ENCODE peak calls at places on chromosomes 6 and 20, in four cellular contexts. Y is tibial nerve, W is Peyer's patch, Q is lung. P is an unnamed sample.
A peak's percentile ranks its signal among the peaks of the same experiment; 100 is the strongest.

GRCh38 chr20:13784893-13785715 is at the start of the genes ESF1 and NDUFAF5:
- DNase-seq in Y (peak; percentile 96), W (peak; percentile 96), Q (peak; percentile 95), P (peak; percentile 92)

GRCh38 chr6:157665172-157665571 is 157.9 kb upstream of the SNX9 start:
- DNase-seq in Y (no peak), W (no peak), Q (no peak), P (no peak)

GRCh38 chr20:63969851-63970713 is at the start of gene ZNF512B:
- DNase-seq in Y (no peak), W (no peak), Q (peak; percentile 70), P (peak; percentile 71)

GRCh38 chr6:33707771-33708170 is 3.7 kb downstream of the UQCC2 start:
- DNase-seq in Y (no peak), W (no peak), Q (no peak), P (no peak)

GRCh38 chr6:42251911-42252637 is 34.4 kb upstream of the MRPS10 start:
- DNase-seq in Y (peak; percentile 69), W (no peak), Q (peak; percentile 41), P (peak; percentile 83)

GRCh38 chr6:114090626-114091025 is 119.7 kb upstream of the HDAC2 start:
- DNase-seq in Y (no peak), W (no peak), Q (no peak), P (no peak)

GRCh38 chr6:113464536-113464935 is 392.6 kb upstream of the MARCKS start:
- DNase-seq in Y (no peak), W (no peak), Q (no peak), P (no peak)

GRCh38 chr20:44730441-44730840 is 15.2 kb upstream of the KCNK15 start:
- DNase-seq in Y (no peak), W (no peak), Q (no peak), P (no peak)

GRCh38 chr6:14431375-14432330 is 314.1 kb downstream of the CD83 start:
- DNase-seq in Y (no peak), W (no peak), Q (no peak), P (no peak)

GRCh38 chr6:149440735-149441662 is 40.9 kb downstream of the SUMO4 start:
- DNase-seq in Y (no peak), W (no peak), Q (no peak), P (no peak)

GRCh38 chr6:140441256-140441655 is 1066.8 kb upstream of the CITED2 start:
- DNase-seq in Y (peak; percentile 44), W (no peak), Q (peak; percentile 53), P (peak; percentile 79)

GRCh38 chr6:170110201-170111140 is 180.4 kb downstream of the DLL1 start:
- DNase-seq in Y (no peak), W (peak; percentile 11), Q (no peak), P (no peak)

GRCh38 chr6:69795469-69796080 is 1.2 kb downstream of the LMBRD1 start:
- DNase-seq in Y (no peak), W (no peak), Q (no peak), P (no peak)

GRCh38 chr6:21494505-21494904 is 99.0 kb upstream of the SOX4 start:
- DNase-seq in Y (no peak), W (no peak), Q (no peak), P (no peak)

GRCh38 chr6:169263836-169264608 is 10.4 kb upstream of the THBS2 start:
- DNase-seq in Y (no peak), W (no peak), Q (no peak), P (peak; percentile 59)

GRCh38 chr20:58888521-58889333 is 36.2 kb downstream of the GNAS start:
- DNase-seq in Y (peak; percentile 69), W (peak; percentile 79), Q (peak; percentile 76), P (peak; percentile 83)

GRCh38 chr6:158680441-158680840 is 30.6 kb downstream of the SYTL3 start:
- DNase-seq in Y (no peak), W (no peak), Q (no peak), P (no peak)

GRCh38 chr6:104003803-104004516 is 855.8 kb downstream of the HACE1 start:
- DNase-seq in Y (no peak), W (no peak), Q (no peak), P (no peak)

GRCh38 chr6:31079656-31080261 is 32.6 kb downstream of the C6orf15 start:
- DNase-seq in Y (peak; percentile 85), W (peak; percentile 72), Q (peak; percentile 65), P (peak; percentile 40)

GRCh38 chr6:134753001-134753400 is 196.9 kb downstream of the ALDH8A1 start:
- DNase-seq in Y (no peak), W (no peak), Q (no peak), P (no peak)

GRCh38 chr6:109490708-109491107 is 7.7 kb upstream of the ZBTB24 start:
- DNase-seq in Y (no peak), W (no peak), Q (no peak), P (no peak)

GRCh38 chr20:63657260-63657936 is 714 bp upstream of the RTEL1 start:
- DNase-seq in Y (no peak), W (no peak), Q (no peak), P (no peak)

GRCh38 chr20:43586641-43587040 is 4.1 kb upstream of the IFT52 start:
- DNase-seq in Y (no peak), W (no peak), Q (no peak), P (no peak)

DNA sequence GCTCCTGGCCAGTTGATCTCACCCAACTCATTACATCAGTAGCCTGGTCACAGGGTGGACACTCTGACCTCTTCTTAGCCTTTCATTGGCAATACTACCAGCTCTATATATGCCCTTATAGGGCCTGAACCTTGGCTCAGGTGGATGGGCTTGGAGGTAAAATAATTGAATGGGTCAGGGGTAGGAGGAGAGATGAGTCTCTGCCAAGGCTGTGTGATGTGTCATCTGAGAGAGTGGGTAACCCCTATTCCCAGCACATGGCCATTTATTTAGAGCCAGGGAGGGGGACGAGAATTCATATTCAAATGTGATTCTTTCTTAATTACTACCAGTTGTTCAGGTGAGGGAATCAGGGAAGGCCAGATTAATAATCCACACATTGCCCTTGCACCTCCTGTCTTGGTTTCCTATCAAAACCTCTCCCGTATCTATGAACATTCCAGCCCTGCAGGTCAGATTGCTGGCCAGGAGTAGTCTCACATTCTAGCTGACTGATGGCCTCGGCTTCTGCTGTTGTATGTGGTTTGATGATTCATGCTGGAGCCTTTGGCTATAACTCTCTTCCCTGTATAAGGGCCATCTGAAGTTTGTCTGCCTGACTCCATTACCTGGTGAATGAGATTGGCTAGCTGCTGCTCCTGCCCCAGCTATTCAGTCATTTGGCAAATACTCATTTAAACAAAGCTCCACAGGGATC is 13.4 kb downstream of the C20orf173 start:
- DNase-seq in Y (no peak), W (no peak), Q (no peak), P (no peak)
- H3K4me3 ChIP-seq in Y (no peak overlapping the region), W (no peak overlapping the region), Q (no peak overlapping the region), P (no peak overlapping the region)

DNA sequence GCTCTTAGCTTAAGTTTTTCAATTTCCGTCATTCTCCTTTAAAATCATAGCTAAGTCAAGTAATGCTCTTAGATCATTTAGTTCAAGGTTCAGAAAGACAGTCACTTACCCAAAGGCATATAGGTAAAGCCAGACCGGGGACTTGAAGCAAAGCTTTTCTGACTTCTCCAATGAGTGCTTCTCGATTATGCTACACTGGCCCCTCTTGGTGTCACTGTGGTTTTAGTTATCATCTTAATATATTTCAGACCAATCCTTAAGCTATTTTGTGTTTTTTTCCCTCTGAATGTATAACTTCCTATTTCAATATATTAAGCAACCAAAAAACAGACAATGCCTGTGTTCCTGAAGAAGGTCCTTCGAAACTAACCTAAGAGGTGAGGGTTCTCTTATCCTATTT is 3.8 kb downstream of the PRDM1 start:
- DNase-seq in Y (no peak), W (no peak), Q (no peak), P (no peak)
- H3K27ac ChIP-seq in Y (no peak overlapping the region), W (peak overlapping the region; percentile 2), Q (no peak overlapping the region), P (no peak overlapping the region)

DNA sequence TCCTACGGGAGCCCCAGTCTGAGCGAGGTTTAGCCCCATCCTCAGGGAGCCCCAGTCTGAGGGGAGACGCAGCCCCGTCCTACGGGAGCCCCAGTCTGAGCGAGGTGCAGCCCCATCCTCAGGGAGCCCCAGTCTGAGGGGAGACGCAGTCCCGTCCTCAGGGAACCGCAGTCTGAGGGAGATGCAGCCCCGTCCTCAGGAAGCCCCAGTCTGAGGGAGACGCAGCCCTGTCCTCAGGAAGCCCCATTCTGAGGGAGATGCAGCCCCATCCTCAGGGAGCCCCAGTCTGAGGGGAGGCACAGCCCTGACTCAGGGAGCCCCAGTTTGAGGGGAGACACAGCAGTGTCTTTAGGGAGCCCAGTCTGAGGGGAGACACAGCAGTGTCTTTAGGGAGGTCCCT is 27.9 kb downstream of the VEGFA start:
- DNase-seq in Y (no peak), W (no peak), Q (no peak), P (no peak)
- H3K4me3 ChIP-seq in Y (no peak overlapping the region), W (no peak overlapping the region), Q (no peak overlapping the region), P (no peak overlapping the region)

DNA sequence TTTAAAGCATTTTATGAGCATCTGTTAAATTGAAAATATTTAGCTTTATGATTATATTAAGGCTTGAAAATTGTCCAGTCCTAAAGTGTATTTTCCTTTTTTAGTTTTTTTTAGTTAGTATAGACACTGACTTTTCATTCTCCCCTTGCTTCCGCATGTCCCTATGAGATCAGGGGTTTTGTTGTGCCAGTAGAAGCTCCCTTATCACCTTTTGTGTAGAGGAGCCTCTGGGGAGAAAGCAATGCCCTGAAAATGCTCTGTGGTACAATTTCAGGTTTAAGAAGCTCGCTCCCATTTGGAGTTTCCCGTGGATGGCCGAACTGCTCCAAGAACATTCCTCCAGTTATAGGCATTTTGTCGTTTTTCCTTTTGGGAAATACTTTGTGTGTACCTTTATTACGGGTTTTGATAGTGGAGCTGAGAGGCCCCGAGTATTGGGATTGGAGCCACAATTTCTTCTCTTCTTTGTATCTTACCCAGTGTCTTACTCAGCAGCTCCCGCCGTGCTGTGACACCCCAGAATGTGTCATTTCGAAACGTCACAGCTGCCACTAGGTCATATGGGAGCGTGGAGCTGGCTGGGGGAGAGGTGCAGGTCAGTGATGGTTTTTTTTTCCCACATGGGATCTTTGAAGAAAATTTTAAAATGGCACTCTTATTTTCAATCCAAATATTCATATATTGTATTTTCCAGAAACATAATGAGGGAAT is 49.9 kb downstream of the RPRD1B start:
- DNase-seq in Y (no peak), W (no peak), Q (no peak), P (no peak)
- H3K27ac ChIP-seq in Y (no peak overlapping the region), W (peak overlapping the region; percentile 64), Q (peak overlapping the region; percentile 58), P (peak overlapping the region; percentile 81)

DNA sequence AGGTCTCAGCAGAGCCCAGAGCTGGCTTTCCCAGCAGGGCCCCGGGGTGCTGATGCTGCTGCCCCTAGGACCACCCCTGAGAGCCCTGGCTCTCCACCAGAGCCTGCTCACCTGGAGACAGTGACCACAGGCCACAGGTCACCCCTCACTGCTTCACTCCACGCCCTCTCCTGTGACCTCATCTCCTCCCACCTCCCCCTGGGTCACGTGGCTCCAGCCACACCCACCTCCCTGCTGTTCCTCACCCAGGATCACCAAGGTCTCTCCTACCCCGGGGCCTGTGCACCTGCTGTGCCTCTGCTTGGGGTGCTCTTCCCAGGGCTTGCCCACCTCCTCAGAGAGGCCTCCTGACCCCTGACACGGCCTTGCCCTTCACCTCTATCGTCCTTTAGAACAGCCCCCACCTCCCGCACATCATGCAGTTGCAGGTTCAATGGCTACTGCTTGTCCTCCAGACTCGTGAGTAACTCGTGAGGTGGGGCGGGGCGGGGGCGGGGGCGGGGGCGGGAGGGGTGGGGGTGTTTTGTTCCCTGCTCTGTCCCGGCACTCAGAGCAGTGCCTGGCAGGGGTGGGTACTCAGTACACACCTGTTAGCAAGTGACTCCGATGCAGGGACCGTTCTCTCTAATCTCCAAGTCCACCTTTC is 468.0 kb downstream of the PREX1 start:
- DNase-seq in Y (no peak), W (peak; percentile 86), Q (no peak), P (no peak)
- H3K4me3 ChIP-seq in Y (no peak overlapping the region), W (peak overlapping the region; percentile 15), Q (no peak overlapping the region), P (no peak overlapping the region)

DNA sequence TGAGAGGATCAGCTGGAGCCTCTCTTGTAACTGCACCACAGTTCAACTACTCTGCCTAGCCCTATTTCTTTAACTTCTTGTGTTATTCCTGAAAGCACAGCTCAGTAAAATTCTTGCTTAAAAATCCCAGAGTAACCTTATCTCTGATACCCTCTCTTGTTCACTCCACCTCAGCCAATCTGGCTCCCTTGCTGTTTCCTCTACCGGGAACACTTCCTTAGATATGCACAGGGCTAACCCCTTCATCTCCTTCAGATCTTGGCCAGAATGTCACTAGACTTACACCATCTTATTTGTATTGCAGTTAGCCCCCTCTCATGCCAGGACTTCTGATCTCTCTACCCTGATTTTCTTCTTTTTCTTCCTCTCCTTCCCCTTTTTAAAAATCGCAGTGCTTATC is 2.6 kb upstream of the ZKSCAN3 start:
- DNase-seq in Y (no peak), W (no peak), Q (no peak), P (no peak)
- H3K27ac ChIP-seq in Y (no peak overlapping the region), W (no peak overlapping the region), Q (no peak overlapping the region), P (no peak overlapping the region)

P was measured in heart right ventricle.